ENCODE peak calls at places on chromosomes 11 and 22, in four cellular contexts. P, M, U and B are unnamed samples.
A peak's percentile ranks its signal among the peaks of the same experiment; 100 is the strongest.

GRCh38 chr22:39248254-39248653 is 3.5 kb upstream of the PDGFB start:
- DNase-seq in P (no peak), M (no peak), U (no peak), B (no peak)

GRCh38 chr11:24679686-24680318 is 182.9 kb downstream of the LUZP2 start:
- DNase-seq in P (no peak), M (no peak), U (no peak), B (peak; percentile 57)

GRCh38 chr11:104653011-104653806 is 245.1 kb downstream of the CASP12 start:
- DNase-seq in P (no peak), M (no peak), U (no peak), B (no peak)

GRCh38 chr22:35609761-35610160 is 7.4 kb downstream of the MB start:
- DNase-seq in P (no peak), M (no peak), U (no peak), B (no peak)

GRCh38 chr11:128552783-128553661 is 34.3 kb downstream of the ETS1 start:
- DNase-seq in P (peak; percentile 35), M (no peak), U (no peak), B (no peak)

GRCh38 chr22:24200616-24201212 is 19.4 kb downstream of the SUSD2 start:
- DNase-seq in P (no peak), M (no peak), U (no peak), B (no peak)

GRCh38 chr11:126115820-126116319 is 53.2 kb upstream of the CDON start:
- DNase-seq in P (peak; percentile 90), M (peak; percentile 60), U (peak; percentile 89), B (peak; percentile 68)

GRCh38 chr11:18332302-18332701 is 9.9 kb downstream of the GTF2H1 start:
- DNase-seq in P (no peak), M (no peak), U (no peak), B (peak; percentile 43)

DNA sequence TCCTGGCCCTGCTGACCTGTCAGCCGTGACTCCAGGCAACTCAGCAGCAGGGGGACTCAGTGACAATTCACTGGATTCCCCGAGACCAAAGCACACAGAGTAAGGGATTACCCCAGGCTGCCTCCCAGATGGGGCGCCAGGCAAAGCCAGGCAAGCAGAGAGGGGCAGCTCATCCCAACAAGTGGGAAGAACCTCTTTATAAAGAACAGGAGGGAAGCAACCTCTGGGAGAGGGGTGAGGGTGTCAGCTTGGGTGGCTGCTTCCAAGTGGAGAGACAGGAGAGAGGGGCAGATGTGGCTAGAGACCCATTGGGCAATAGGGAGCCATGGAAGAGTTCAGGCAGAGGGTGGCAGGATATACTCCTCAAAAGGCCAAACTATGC is 1.2 kb downstream of the SLC22A12 start:
- DNase-seq in P (no peak), M (no peak), U (no peak), B (peak; percentile 38)
- H3K27me3 ChIP-seq in P (no peaks in the 10 kb centered on the region), M (peaks cover 35% of the 10 kb centered on the region), U (peaks cover 7% of the 10 kb centered on the region), B (no peaks in the 10 kb centered on the region)

GRCh38 chr11:102318469-102318868 is 1.2 kb downstream of the BIRC3 start:
- DNase-seq in P (no peak), M (no peak), U (no peak), B (no peak)
- H3K4me3 ChIP-seq in P (no peak overlapping the region), M (peak overlapping the region; percentile 68), U (peak overlapping the region; percentile 62), B (no peak overlapping the region)

GRCh38 chr11:69010964-69011623 is 2.0 kb downstream of the MRGPRF start:
- DNase-seq in P (peak; percentile 91), M (peak; percentile 72), U (peak; percentile 93), B (peak; percentile 99)

GRCh38 chr11:69009441-69010211 is 3.4 kb downstream of the MRGPRF start:
- DNase-seq in P (peak; percentile 46), M (no peak), U (peak; percentile 69), B (peak; percentile 53)

GRCh38 chr11:69008774-69009440 is 4.1 kb downstream of the MRGPRF start:
- DNase-seq in P (peak; percentile 95), M (peak; percentile 73), U (peak; percentile 97), B (peak; percentile 66)

GRCh38 chr11:69011624-69012091 is 1.4 kb downstream of the MRGPRF start:
- DNase-seq in P (no peak), M (no peak), U (no peak), B (no peak)

DNA sequence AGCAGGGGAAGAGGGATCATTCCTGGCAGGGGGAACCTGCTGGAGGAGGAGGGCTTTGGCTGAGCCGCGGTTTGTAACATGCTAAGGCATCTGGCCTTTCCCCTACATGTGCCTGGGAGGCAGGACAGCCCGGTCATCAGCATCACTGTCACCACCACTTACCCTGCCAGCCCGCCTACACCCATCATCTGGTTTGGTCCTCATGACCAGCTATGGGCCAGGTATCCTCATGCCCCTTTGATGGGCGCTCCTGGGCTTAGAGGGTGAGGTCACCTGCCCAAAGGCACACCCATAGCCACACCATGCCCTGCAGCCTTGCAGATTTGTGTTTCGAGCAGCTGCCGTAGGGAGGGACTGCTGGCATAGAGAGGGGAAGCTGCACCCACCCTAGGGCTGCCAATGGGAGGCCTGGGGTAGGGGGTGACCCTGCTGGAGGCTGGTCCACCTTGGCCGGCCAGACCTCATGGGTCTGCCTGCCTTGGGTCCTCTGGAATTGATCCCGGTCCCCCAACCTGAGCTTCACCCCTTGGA is 2.6 kb downstream of the MRGPRF start:
- DNase-seq in P (no peak), M (no peak), U (no peak), B (peak; percentile 63)
- H3K27me3 ChIP-seq in P (no peaks in the 10 kb centered on the region), M (peaks cover 57% of the 10 kb centered on the region), U (no peaks in the 10 kb centered on the region), B (peaks cover 4% of the 10 kb centered on the region)

GRCh38 chr22:45007946-45008852 is 1.6 kb downstream of the PHF21B start:
- DNase-seq in P (peak; percentile 25), M (no peak), U (no peak), B (peak; percentile 86)

GRCh38 chr22:45008853-45009751 is 703 bp downstream of the PHF21B start:
- DNase-seq in P (peak; percentile 32), M (no peak), U (no peak), B (peak; percentile 82)

GRCh38 chr22:45007247-45007945 is 2.4 kb downstream of the PHF21B start:
- DNase-seq in P (peak; percentile 87), M (no peak), U (no peak), B (peak; percentile 99)

GRCh38 chr22:45006873-45007246 is 2.9 kb downstream of the PHF21B start:
- DNase-seq in P (peak; percentile 69), M (peak; percentile 25), U (no peak), B (peak; percentile 96)

GRCh38 chr22:45006101-45006872 is 3.5 kb downstream of the PHF21B start:
- DNase-seq in P (peak; percentile 37), M (no peak), U (no peak), B (peak; percentile 28)
- H3K4me3 ChIP-seq in P (peak overlapping the region; percentile 79), M (peak overlapping the region; percentile 69), U (no peak overlapping the region), B (peak overlapping the region; percentile 57)

GRCh38 chr11:1731451-1732059 is 18.8 kb downstream of the IFITM10 start:
- DNase-seq in P (no peak), M (no peak), U (peak; percentile 9), B (no peak)
- H3K27me3 ChIP-seq in P (no peaks in the 10 kb centered on the region), M (peaks cover 95% of the 10 kb centered on the region), U (peaks cover 72% of the 10 kb centered on the region), B (no peaks in the 10 kb centered on the region)

DNA sequence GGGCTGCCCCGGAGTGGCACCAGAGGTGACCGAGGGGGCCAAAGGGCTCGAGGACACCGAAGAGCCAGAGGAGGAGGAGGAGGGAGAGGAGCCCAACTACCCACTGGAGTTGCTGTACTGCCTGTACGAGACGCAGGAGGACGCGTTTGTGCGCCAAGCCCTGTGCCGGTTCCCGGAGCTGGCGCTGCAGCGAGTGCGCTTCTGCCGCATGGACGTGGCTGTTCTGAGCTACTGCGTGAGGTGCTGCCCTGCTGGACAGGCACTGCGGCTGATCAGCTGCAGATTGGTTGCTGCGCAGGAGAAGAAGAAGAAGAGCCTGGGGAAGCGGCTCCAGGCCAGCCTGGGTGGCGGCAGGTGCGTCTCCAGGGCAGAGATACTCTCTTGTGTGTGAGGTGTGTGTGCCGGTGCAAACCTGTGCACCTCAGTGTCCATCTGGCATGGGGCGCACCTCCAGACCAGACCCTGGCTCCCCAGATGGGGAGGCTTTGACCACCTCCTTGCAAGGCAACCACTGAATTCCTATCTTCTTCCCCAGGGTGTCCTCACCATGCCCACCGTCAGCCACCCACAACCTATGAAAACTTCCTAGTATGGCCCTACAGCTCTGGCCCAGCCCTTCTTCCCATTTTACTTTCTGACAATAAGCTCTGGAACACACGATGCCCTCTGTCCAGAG is 3.4 kb downstream of the NLRP6 start:
- DNase-seq in P (no peak), M (no peak), U (peak; percentile 52), B (no peak)
- H3K4me3 ChIP-seq in P (no peak overlapping the region), M (no peak overlapping the region), U (no peak overlapping the region), B (no peak overlapping the region)

DNA sequence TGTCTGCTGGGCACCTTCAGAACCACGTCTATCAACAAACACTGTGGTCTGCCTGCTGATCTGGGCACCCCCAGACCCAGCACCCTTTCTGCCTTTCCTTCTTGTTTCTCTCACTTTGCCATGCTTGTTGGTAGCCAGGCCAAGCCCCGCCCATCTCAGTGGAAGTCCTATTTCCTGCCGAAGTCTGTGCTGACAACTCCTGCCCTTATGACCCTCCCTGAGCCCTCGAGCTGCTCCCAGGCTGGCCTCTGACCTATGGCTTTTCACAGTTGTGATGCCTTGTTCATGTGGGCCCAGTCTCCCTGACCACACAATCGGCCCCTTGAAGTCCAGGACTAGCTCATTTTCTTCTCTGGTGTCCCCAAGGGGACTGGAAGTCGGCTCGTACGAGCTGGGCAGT is 132.1 kb downstream of the DSCAML1 start:
- DNase-seq in P (no peak), M (peak; percentile 20), U (no peak), B (no peak)
- H3K27me3 ChIP-seq in P (peaks cover 6% of the 10 kb centered on the region), M (no peaks in the 10 kb centered on the region), U (peaks cover 3% of the 10 kb centered on the region), B (no peaks in the 10 kb centered on the region)

GRCh38 chr11:133081730-133082452 is 450.4 kb downstream of the OPCML start:
- DNase-seq in P (no peak), M (no peak), U (no peak), B (peak; percentile 78)

GRCh38 chr11:133078591-133079179 is 453.6 kb downstream of the OPCML start:
- DNase-seq in P (peak; percentile 76), M (no peak), U (no peak), B (peak; percentile 77)

GRCh38 chr11:133082851-133083488 is 449.3 kb downstream of the OPCML start:
- DNase-seq in P (peak; percentile 88), M (peak; percentile 48), U (no peak), B (peak; percentile 96)

GRCh38 chr11:133081020-133081419 is 451.3 kb downstream of the OPCML start:
- DNase-seq in P (no peak), M (no peak), U (no peak), B (peak; percentile 62)

GRCh38 chr11:133082453-133082781 is 449.9 kb downstream of the OPCML start:
- DNase-seq in P (peak; percentile 76), M (peak; percentile 30), U (no peak), B (no peak)
- H3K4me3 ChIP-seq in P (no peak overlapping the region), M (peak overlapping the region; percentile 63), U (no peak overlapping the region), B (peak overlapping the region; percentile 24)

GRCh38 chr11:69774354-69775162 is 583 bp downstream of the FGF4 start:
- DNase-seq in P (no peak), M (no peak), U (no peak), B (peak; percentile 81)

GRCh38 chr11:69771466-69771865 is 3.7 kb downstream of the FGF4 start:
- DNase-seq in P (no peak), M (no peak), U (no peak), B (peak; percentile 46)

GRCh38 chr11:69770525-69770924 is 4.6 kb downstream of the FGF4 start:
- DNase-seq in P (no peak), M (no peak), U (no peak), B (peak; percentile 78)

GRCh38 chr11:69773626-69774353 is 1.4 kb downstream of the FGF4 start:
- DNase-seq in P (no peak), M (no peak), U (no peak), B (peak; percentile 81)

DNA sequence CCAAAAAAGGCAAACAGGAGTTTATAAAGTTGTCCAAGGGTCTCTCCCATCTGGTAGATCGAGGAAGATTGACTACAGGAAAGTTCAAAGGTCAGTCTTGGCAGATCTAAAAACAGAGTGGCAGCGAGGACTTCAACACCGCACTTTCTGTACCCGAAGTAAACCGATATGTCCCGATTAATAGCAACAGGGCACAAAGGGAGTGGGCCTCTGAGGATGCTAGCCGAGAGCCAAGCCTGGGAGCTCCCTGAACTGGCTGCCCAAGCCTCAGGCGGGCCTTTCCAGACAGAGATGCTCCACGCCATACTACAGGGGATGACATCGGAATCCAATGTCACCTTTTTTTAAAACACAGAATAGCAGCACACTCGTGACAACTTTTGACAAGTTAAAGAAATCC is 2.5 kb downstream of the FGF4 start:
- DNase-seq in P (no peak), M (no peak), U (no peak), B (peak; percentile 61)
- H3K27me3 ChIP-seq in P (peaks cover 85% of the 10 kb centered on the region), M (peaks cover 100% of the 10 kb centered on the region), U (peaks cover 88% of the 10 kb centered on the region), B (peaks cover 40% of the 10 kb centered on the region)